ENCODE peak calls at places on chromosomes 16 and 17, in five cellular contexts. X, G, W, U and I are unnamed samples. For H3K4me1, the result is how much of the 10 kb centered on the place peaks cover.

GRCh38 chr17:55433029-55433628 is 11.5 kb upstream of the MMD start:
- ATAC-seq in W (no peak), G (peak), X (peak), U (peak), I (peak)

GRCh38 chr17:56661906-56662305 is 68.4 kb downstream of the NOG start:
- ATAC-seq in X (no peak), G (no peak), W (no peak), U (no peak), I (no peak)

GRCh38 chr17:77836557-77837041 is 121.9 kb upstream of the TNRC6C start:
- ATAC-seq in W (no peak), U (no peak), X (no peak), G (no peak), I (no peak)

GRCh38 chr16:84568066-84568465 is 49.8 kb downstream of the COTL1 start:
- ATAC-seq in G (no peak), W (no peak), X (no peak), U (no peak), I (no peak)

GRCh38 chr17:55743103-55743679 is 7.7 kb upstream of the PCTP start:
- ATAC-seq in W (peak), G (peak), X (peak), U (peak), I (no peak)

GRCh38 chr17:80421381-80422090 is 6.6 kb downstream of the ENDOV start:
- ATAC-seq in W (no peak), G (no peak), X (no peak), U (peak), I (no peak)

GRCh38 chr17:10471853-10472252 is 2.5 kb upstream of the MYH4 start:
- ATAC-seq in W (no peak), G (no peak), U (no peak), X (no peak), I (no peak)

GRCh38 chr16:46728804-46729203 is 19.3 kb downstream of the MYLK3 start:
- ATAC-seq in G (no peak), W (no peak), X (no peak), U (no peak), I (no peak)

GRCh38 chr17:51244041-51244440 is 15.8 kb downstream of the MBTD1 start:
- ATAC-seq in W (no peak), X (no peak), G (no peak), U (no peak), I (no peak)

GRCh38 chr17:73474370-73474988 is 162.7 kb upstream of the CDC42EP4 start:
- ATAC-seq in X (no peak), U (peak), W (peak), G (no peak), I (no peak)

GRCh38 chr16:14071576-14072271 is 605 bp downstream of the MRTFB start:
- ATAC-seq in X (peak), U (peak), G (peak), W (peak), I (no peak)

GRCh38 chr17:21167303-21167702 is 40.5 kb downstream of the DHRS7B start:
- ATAC-seq in W (peak), X (no peak), U (no peak), G (no peak), I (peak)

GRCh38 chr16:75380870-75381269 is 52.4 kb downstream of the CFDP1 start:
- ATAC-seq in W (no peak), U (no peak), X (no peak), G (no peak), I (no peak)

GRCh38 chr17:17714261-17714866 is 33.1 kb downstream of the RAI1 start:
- ATAC-seq in U (no peak), G (no peak), X (no peak), W (no peak), I (no peak)

GRCh38 chr17:53765129-53765528 is 57.6 kb upstream of the KIF2B start:
- ATAC-seq in G (no peak), W (peak), U (no peak), X (no peak), I (no peak)

DNA sequence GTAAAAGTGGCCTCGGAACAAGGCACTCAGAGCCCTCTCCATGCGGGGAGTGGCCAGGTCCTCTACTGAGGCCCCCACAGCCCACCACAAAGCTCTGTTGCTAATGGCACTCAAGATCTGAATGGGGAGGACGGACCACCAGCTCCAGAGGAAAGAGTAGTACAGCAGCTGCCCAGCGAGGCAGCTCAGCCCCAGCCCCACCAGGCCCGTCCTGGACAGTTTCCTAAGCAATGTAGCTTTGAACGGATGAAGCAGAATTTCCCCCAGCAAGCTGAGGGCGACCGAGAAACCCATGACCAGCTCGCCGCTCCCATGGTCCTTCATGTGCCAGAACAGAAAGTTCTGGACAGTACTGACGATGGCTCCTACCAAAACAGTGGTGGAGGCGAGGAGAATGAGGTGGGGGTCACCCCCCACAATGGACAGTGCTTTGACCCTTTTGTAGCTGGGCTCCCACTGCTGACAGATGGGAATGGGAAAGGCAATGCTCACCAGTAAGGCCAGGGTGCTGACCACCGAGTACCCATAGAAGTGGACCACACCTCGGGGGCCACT is 1.5 kb downstream of the MFSD6L start:
- ATAC-seq in G (no peak), W (no peak), X (no peak), U (no peak), I (no peak)
- TF ChIP-seq POLR2AphosphoS5 in G (no peak), W (no peak), X (no peak), U (no peak), I (no peak)

DNA sequence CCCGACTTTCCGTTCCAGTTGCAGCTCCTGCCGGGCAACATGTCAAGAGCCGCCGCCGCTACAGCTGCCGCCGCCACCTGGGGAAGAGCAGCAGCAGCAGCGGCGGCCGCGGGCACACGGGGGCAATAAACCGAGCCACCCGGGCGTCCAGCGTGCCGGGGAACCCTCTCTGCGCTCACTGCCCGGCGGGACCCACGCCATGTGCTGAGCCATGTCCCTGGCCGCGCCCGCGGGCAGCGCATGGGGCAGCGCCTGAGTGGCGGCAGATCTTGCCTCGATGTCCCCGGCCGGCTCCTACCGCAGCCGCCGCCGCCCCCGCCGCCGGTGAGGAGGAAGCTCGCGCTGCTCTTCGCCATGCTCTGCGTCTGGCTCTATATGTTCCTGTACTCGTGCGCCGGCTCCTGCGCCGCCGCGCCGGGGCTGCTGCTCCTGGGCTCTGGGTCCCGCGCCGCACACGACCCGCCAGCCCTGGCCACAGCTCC is 439 bp downstream of the HS3ST3B1 start:
- ATAC-seq in U (peak), X (no peak), W (peak), G (peak), I (no peak)
- H3K4me1 ChIP-seq in U (under half), X (under half), W (under half), G (under half), I (under half)

DNA sequence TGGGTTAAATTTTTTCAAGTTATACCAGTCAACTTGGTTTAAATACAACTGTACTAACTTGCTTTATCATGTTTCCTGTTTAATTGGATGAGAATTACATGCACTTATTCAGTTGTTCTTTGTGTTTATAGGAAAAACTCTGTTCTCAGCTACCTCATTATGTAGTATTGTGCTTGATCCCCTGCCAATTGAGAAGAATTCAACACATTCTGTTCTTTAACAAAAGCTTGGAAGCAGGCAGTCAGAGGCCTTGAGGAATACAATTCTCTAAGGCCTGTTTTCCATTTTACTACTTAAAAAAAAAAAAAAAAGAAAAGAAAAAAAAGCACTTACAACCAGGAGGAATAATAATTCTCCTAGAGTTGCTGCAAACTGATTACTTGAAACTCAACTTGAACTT is 60.6 kb upstream of the CMIP start:
- ATAC-seq in X (no peak), U (no peak), W (no peak), G (no peak), I (peak)
- TF ChIP-seq POLR2AphosphoS5 in X (no peak), U (no peak), W (no peak), G (no peak), I (no peak)

DNA sequence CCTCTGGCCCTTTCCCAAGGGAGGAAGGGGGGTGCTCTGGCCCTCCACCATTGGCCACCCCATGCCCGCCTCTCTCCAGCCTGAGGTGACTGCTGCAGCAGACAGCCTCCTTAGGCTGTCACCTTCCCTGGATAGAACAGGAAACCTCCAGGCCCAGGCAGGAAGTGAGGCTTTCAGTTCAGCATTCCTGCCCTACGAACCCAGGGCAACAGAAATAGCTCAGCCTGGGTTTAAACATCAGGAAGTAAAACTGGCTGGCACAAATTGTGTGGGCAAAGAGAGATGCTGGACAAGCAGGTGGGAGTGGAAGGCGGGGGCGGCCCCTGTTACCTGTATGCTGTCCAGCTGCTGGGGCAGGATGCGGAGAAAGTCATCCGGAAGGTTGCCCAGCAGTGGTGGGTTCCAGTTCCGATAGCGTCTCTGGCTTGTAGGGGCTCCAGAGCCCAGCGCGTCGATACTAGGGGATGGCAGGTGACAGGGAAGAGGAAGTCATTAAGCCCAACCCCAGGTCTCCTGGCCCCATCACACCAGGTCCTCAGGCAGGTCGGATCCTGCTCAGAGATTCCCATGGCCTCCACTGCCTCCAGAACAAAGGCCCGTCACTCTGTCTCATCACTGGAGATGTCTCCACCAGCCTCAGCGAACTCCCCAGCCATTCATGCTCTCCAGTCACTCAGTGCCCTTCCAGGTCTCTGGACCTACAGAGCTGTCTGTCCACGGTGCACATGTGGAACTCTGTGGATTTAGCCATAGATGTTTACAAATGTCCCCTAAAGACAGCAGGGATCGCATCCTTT is 23.6 kb upstream of the MRPS23 start:
- ATAC-seq in W (no peak), G (no peak), X (no peak), U (no peak), I (no peak)
- H3K4me1 ChIP-seq in W (under half), G (half or more), X (under half), U (half or more), I (half or more)

GRCh38 chr17:45171338-45172231 is 9.9 kb downstream of the HEXIM2 start:
- ATAC-seq in W (peak), G (peak), U (peak), X (no peak), I (peak)
- TF ChIP-seq POLR2AphosphoS5 in W (no peak), G (peak), U (no peak), X (no peak), I (no peak)

GRCh38 chr17:82332669-82333278 is 792 bp downstream of the SECTM1 start:
- ATAC-seq in G (peak), U (peak), W (peak), X (peak), I (peak)
- H3K4me1 ChIP-seq in G (half or more), U (half or more), W (under half), X (under half), I (half or more)

DNA sequence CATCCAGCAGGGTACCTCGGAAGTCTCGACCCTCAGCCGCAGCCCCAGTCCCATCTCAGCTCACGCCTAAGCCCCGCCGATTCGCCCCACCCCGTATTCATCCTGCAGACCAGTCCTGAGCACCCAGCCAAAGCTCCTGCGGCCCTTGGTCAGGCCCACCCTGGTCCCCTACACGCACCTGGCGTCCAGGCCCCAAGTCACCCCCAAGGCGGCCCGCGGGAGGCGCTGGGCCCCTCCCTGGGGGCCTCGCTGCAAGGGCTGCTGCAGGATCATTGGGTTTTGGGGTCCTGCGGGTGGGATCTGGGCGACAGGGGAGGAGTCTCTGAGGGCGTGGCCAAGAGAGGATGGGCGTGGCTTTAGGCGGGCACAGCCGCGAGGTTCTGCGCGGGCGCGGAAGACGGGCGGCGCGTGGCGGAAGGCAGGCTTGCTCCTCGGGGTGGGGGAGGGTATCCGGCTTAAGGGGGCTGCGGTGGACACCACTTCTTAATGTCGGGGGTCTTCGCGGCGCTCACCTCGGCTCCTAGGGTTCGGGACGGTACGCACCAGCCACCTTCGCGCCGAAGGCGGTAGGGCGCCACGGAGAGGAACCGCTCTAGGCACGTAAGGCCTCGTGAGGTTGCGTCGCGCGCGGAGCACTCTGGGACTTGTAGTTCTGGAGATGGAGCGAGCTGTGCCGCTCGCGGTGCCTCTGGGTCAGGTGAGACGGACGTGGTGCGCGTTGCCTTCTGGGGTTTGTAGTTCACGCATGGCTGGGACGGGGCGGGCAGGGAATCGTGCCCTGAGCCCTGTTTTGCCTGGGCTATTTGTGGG is at the start of the genes HCFC1R1 and THOC6:
- ATAC-seq in X (peak), G (peak), U (peak), W (peak), I (peak)
- TF ChIP-seq POLR2AphosphoS5 in X (peak), G (peak), U (peak), W (peak), I (peak)

DNA sequence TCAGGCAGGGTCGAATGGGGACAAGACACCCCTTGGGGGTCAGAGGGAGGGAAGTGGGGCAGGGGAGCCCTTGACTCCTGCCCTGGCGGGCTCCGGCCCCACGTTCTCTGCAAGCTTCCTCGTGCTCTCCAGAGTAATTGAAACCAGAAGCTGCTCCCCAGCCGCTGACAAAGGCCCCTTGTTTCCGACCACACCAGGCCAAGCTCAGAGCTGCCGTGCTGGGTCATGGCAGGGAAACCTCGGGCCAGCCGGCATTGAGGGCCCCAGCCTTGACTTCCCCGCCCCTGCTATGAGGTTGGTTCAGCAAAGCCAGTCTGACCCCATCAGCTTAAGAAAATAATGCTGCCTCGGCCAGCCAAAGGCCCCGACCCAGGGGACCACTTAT is 43.3 kb downstream of the TIMM22 start:
- ATAC-seq in W (no peak), G (peak), X (no peak), U (no peak), I (no peak)
- H3K4me1 ChIP-seq in W (under half), G (under half), X (under half), U (under half), I (under half)